ENCODE peak calls at places on chromosomes 4 and X, in eight cellular contexts. V, A, T, C, Q, Y, H and X are unnamed samples.

GRCh38 chr4:74065115-74065642 is 26.7 kb upstream of the CXCL3 start:
- DNase-seq in Y (no peak), Q (no peak), C (no peak), T (no peak), V (no peak), A (no peak), H (no peak), X (no peak)

GRCh38 chr4:26320159-26320452 is 708 bp upstream of the RBPJ start:
- DNase-seq in C (no peak), Q (no peak), H (no peak), V (no peak), T (peak), A (no peak), Y (no peak), X (peak)

GRCh38 chr4:1752284-1753041 is 31.1 kb downstream of the TACC3 start:
- DNase-seq in T (no peak), Y (no peak), H (no peak), C (peak), Q (peak), V (no peak), A (no peak), X (peak)

GRCh38 chr4:181319629-181320028 is 923.6 kb upstream of the TENM3 start:
- DNase-seq in H (no peak), T (no peak), A (no peak), Q (no peak), Y (no peak), V (no peak), C (no peak), X (no peak)

GRCh38 chr4:89245459-89245858 is 62.1 kb downstream of the GPRIN3 start:
- DNase-seq in H (no peak), Y (no peak), V (no peak), C (no peak), T (no peak), Q (no peak), A (no peak), X (no peak)

GRCh38 chr4:153649572-153649991 is 34.5 kb upstream of the TLR2 start:
- DNase-seq in V (no peak), Q (no peak), A (no peak), Y (no peak), H (no peak), C (no peak), T (no peak), X (no peak)

GRCh38 chr4:74364649-74365491 is at the start of gene EREG:
- DNase-seq in Y (peak), H (no peak), C (peak), T (peak), Q (peak), A (peak), V (peak), X (peak)

GRCh38 chr4:7815562-7815961 is 124.1 kb downstream of the AFAP1 start:
- DNase-seq in T (no peak), V (no peak), Y (no peak), Q (no peak), H (peak), A (no peak), C (no peak), X (no peak)

GRCh38 chr4:40888916-40889315 is 139.2 kb downstream of the NSUN7 start:
- DNase-seq in Y (no peak), T (no peak), Q (no peak), C (no peak), A (no peak), V (no peak), H (no peak), X (no peak)

GRCh38 chr4:27198971-27199370 is 338.3 kb downstream of the STIM2 start:
- DNase-seq in Y (no peak), A (no peak), H (no peak), V (no peak), C (no peak), Q (no peak), T (no peak), X (no peak)

GRCh38 chrX:97504435-97504834 is 620.7 kb downstream of the RPA4 start:
- DNase-seq in T (no peak), Y (no peak), C (no peak), Q (no peak), V (no peak), H (no peak), A (no peak), X (no peak)

GRCh38 chr4:124757121-124757520 is 44.6 kb upstream of the ANKRD50 start:
- DNase-seq in H (peak), V (no peak), Y (no peak), C (no peak), T (no peak), Q (no peak), A (no peak), X (no peak)

GRCh38 chrX:15815779-15816452 is 25.6 kb downstream of the ZRSR2 start:
- DNase-seq in T (peak), V (peak), Y (peak), A (no peak), Q (no peak), C (peak), H (no peak), X (peak)

GRCh38 chr4:127410201-127410600 is 222.6 kb upstream of the INTU start:
- DNase-seq in C (no peak), V (no peak), Y (no peak), A (no peak), Q (no peak), T (no peak), H (no peak), X (no peak)

GRCh38 chr4:140018931-140019618 is 134.9 kb downstream of the MAML3 start:
- DNase-seq in V (no peak), C (no peak), T (no peak), A (no peak), Q (no peak), Y (no peak), H (no peak), X (no peak)

GRCh38 chrX:43817454-43817853 is 64.8 kb downstream of the MAOB start:
- DNase-seq in T (no peak), Q (no peak), H (no peak), Y (no peak), V (no peak), A (no peak), C (no peak), X (no peak)